ENCODE peak calls at places on chromosomes 13 and 19, in nine cellular contexts. O, E, S, V, M, P, Y, H and I are unnamed samples.

GRCh38 chr13:83618966-83619365 is 263.3 kb downstream of the SLITRK1 start:
- DNase-seq in O (no peak), E (no peak), S (peak), V (no peak), M (no peak), P (no peak), Y (no peak), H (no peak), I (no peak)

GRCh38 chr13:46134961-46135522 is 30.2 kb upstream of the CPB2 start:
- DNase-seq in O (no peak), E (no peak), S (no peak), V (peak), M (no peak), P (peak), Y (no peak), H (no peak), I (no peak)

GRCh38 chr19:40280608-40281221 is 4.4 kb downstream of the AKT2 start:
- DNase-seq in O (peak), E (no peak), S (no peak), V (no peak), M (no peak), P (no peak), Y (peak), H (peak), I (no peak)

GRCh38 chr19:3969435-3970312 is 1.2 kb downstream of the DAPK3 start:
- DNase-seq in O (no peak), E (no peak), S (peak), V (peak), M (no peak), P (peak), Y (no peak), H (no peak), I (no peak)

GRCh38 chr19:39430675-39431593 is 4.8 kb downstream of the RPS16 start:
- DNase-seq in O (peak), E (peak), S (peak), V (peak), M (peak), P (no peak), Y (no peak), H (peak), I (no peak)

GRCh38 chr13:53501387-53501786 is 472.8 kb downstream of the OLFM4 start:
- DNase-seq in O (no peak), E (no peak), S (no peak), V (no peak), M (no peak), P (no peak), Y (no peak), H (no peak), I (no peak)

GRCh38 chr13:29991343-29991742 is 140.9 kb upstream of the UBL3 start:
- DNase-seq in O (no peak), E (peak), S (peak), V (peak), M (no peak), P (no peak), Y (no peak), H (no peak), I (peak)

GRCh38 chr13:113887700-113888201 is 23.9 kb upstream of the GAS6 start:
- DNase-seq in O (no peak), E (no peak), S (no peak), V (no peak), M (no peak), P (no peak), Y (no peak), H (no peak), I (no peak)

GRCh38 chr13:30870049-30870884 is 35.8 kb upstream of the MEDAG start:
- DNase-seq in O (peak), E (peak), S (peak), V (peak), M (no peak), P (no peak), Y (peak), H (peak), I (no peak)

GRCh38 chr19:49546825-49547565 is 19.2 kb downstream of the RCN3 start:
- DNase-seq in O (peak), E (peak), S (peak), V (peak), M (no peak), P (peak), Y (no peak), H (peak), I (peak)

GRCh38 chr13:67859904-67860303 is 629.8 kb upstream of the PCDH9 start:
- DNase-seq in O (no peak), E (no peak), S (no peak), V (no peak), M (no peak), P (no peak), Y (no peak), H (no peak), I (no peak)

GRCh38 chr13:67857581-67858310 is 627.6 kb upstream of the PCDH9 start:
- DNase-seq in O (no peak), E (peak), S (no peak), V (no peak), M (no peak), P (no peak), Y (no peak), H (no peak), I (no peak)

GRCh38 chr13:67855837-67856238 is 625.7 kb upstream of the PCDH9 start:
- DNase-seq in O (no peak), E (no peak), S (no peak), V (no peak), M (no peak), P (no peak), Y (no peak), H (no peak), I (no peak)
- H3K4me3 ChIP-seq in O (no peak), E (no peak), S (no peak), V (no peak), M (no peak), P (no peak), Y (no peak), H (no peak), I (no peak)

GRCh38 chr19:53332484-53332883 is 1.1 kb upstream of the ZNF845 start:
- DNase-seq in O (no peak), E (no peak), S (no peak), V (no peak), M (no peak), P (no peak), Y (no peak), H (no peak), I (no peak)
- H3K4me3 ChIP-seq in O (no peak), E (peak), S (peak), V (no peak), M (peak), P (peak), Y (no peak), H (no peak), I (no peak)

DNA sequence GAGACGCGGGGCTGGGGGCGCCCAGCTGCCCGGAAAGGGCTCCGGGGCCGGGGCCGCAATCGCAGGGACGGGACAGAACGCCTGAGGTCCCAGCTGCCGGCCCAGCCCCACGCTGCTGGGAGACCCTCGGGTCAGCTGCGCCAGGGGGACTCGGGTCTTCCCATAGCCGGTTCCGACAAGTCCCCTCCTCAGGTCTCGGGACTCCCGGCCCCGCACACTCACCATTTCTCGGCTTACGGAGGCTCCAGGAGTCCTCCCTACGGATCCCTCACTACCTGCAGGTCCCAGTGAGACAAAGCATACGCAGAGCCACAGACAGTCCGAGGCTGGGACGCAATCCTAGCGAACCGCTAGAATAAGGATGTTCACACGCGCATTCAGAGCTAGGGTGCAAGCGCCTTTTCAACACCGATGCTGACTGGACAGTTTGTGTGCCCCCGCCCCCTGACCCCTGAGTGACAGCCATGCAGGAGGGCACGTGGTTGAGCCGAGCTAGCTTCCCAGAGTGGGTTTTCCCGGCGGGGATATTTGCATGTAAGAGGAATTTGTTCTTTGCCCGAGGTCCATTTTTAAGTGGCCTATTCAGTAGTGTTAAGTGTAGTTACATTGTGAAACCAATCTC is 13.6 kb downstream of the ZNF490 start:
- DNase-seq in O (no peak), E (no peak), S (no peak), V (no peak), M (peak), P (no peak), Y (no peak), H (peak), I (no peak)
- H3K4me3 ChIP-seq in O (no peak), E (no peak), S (no peak), V (no peak), M (peak), P (no peak), Y (no peak), H (no peak), I (no peak)

GRCh38 chr19:2441096-2441752 is 13.8 kb upstream of the TIMM13 start:
- DNase-seq in O (no peak), E (no peak), S (no peak), V (no peak), M (no peak), P (no peak), Y (no peak), H (no peak), I (no peak)
- H3K4me3 ChIP-seq in O (no peak), E (no peak), S (no peak), V (no peak), M (no peak), P (no peak), Y (no peak), H (no peak), I (no peak)

GRCh38 chr13:27967736-27968315 is 1.3 kb downstream of the CDX2 start:
- DNase-seq in O (no peak), E (no peak), S (no peak), V (no peak), M (no peak), P (no peak), Y (no peak), H (no peak), I (no peak)

GRCh38 chr13:27968316-27969072 is 621 bp downstream of the CDX2 start:
- DNase-seq in O (no peak), E (no peak), S (no peak), V (no peak), M (no peak), P (no peak), Y (no peak), H (no peak), I (no peak)

GRCh38 chr13:27966641-27967202 is 2.4 kb downstream of the CDX2 start:
- DNase-seq in O (no peak), E (no peak), S (no peak), V (no peak), M (no peak), P (no peak), Y (no peak), H (no peak), I (no peak)

GRCh38 chr13:27965740-27966640 is 3.1 kb downstream of the CDX2 start:
- DNase-seq in O (no peak), E (no peak), S (no peak), V (no peak), M (no peak), P (no peak), Y (peak), H (no peak), I (no peak)

DNA sequence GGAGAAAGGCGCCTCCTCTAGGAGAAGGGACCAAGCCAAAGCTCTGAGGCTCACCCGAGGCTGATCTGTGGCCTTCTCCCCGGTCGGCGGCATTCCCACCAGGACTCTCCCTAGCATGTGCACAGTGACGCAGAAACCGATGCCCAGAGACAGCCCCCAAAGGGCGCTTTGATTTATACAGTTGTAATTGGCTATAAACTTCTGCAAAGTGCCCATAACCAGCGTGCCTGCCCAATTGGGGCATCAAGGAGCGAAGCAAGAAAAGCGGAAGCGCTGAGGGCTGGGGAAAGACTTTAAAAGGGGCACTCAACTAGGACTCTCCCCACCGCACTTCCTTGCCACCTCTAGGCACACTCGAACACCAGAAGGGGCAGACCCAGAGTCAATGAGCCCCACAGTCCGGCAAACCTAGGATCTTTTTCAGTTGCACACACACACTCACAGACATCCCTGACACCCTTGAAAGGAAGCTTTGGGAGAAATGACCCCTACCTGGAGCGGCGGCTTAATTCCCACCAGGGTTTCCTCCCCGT is 1.8 kb downstream of the CDX2 start:
- DNase-seq in O (no peak), E (no peak), S (no peak), V (no peak), M (no peak), P (no peak), Y (peak), H (no peak), I (no peak)
- H3K4me3 ChIP-seq in O (no peak), E (no peak), S (no peak), V (no peak), M (no peak), P (no peak), Y (peak), H (no peak), I (no peak)

DNA sequence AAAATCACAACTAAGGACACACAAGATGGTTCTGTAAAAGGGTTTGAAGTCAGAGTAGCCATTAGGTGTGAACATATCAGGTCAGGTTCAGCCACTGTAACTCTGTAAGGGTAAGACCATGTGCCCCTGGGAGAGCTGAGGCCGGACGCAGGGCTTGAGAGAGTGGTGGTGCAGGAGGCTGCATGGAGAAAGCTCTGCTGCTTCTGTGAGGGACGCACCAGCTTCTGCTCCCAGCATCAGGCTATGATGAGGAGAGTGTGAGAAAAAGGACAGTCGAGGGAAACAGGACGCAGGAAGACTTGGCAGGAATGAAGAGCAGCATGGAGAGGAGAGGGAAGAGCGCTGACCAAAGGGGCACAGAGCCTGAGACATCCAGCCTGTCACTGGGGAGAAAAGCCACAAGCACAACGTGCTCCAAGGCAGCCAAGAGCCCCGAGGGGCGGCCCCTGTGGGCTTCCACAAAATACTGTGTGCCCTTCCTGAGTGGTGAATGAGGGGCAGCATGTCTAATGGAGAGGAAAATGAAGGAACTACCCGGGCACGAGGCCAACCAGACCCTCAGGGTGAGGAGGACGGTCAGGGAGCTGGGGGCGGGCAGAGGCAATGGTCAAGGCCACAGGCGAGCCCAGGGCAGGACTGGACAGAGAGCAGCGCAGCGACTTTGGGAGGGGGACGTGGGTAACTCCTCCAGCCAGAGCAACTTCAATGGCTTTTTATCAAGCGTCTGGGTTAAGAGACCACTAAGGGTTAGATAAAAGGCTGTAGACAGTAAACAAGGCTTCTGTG is 107.7 kb downstream of the COL4A1 start:
- DNase-seq in O (no peak), E (no peak), S (no peak), V (no peak), M (no peak), P (no peak), Y (no peak), H (no peak), I (no peak)
- H3K4me3 ChIP-seq in O (no peak), E (no peak), S (no peak), V (no peak), M (no peak), P (no peak), Y (no peak), H (no peak), I (no peak)

GRCh38 chr13:111272117-111272516 is 48.3 kb upstream of the TEX29 start:
- DNase-seq in O (no peak), E (no peak), S (no peak), V (no peak), M (no peak), P (no peak), Y (no peak), H (no peak), I (no peak)
- H3K4me3 ChIP-seq in O (no peak), E (no peak), S (no peak), V (no peak), M (no peak), P (no peak), Y (no peak), H (no peak), I (no peak)